ENCODE peak calls at places on chromosomes 11 and 22, in nine cellular contexts. H is left ventricle myocardium superior; R is DMS153; Y is kidney glomerular epithelial cell; L is ACHN; N is CD8-positive, alpha-beta memory T cell; P is WTC11; F is stimulated activated CD4-positive, alpha-beta T cell treated with anti-CD3 and anti-CD28 coated beads, Interleukin-2, amount 100 ng/mL, for 48 hours; W is GOT3. C is an unnamed sample.

GRCh38 chr11:105035262-105035620 is 297 bp upstream of the CASP1 start:
- DNase-seq in R (no peak), P (no peak), Y (no peak), H (no peak), W (no peak), F (no peak), N (no peak), L (no peak), C (no peak)

GRCh38 chr11:93841446-93841845 is 9.0 kb downstream of the VSTM5 start:
- DNase-seq in R (no peak), N (no peak), W (no peak), L (no peak), H (no peak), P (no peak), Y (no peak), F (no peak), C (no peak)

GRCh38 chr11:7020183-7020917 is at the start of the genes NLRP14 and ZNF214:
- DNase-seq in H (peak), W (peak), Y (peak), P (peak), N (no peak), R (peak), L (peak), F (no peak), C (peak)

GRCh38 chr11:68843703-68844312 is 2.1 kb upstream of the CPT1A start:
- DNase-seq in L (no peak), N (peak), H (peak), Y (peak), W (no peak), P (peak), R (peak), F (peak), C (no peak)

GRCh38 chr11:113255096-113255495 is 59.3 kb upstream of the TTC12 start:
- DNase-seq in R (no peak), Y (no peak), N (no peak), W (no peak), H (no peak), L (no peak), P (no peak), F (no peak), C (no peak)

GRCh38 chr11:6627762-6628241 is 8.6 kb upstream of the TPP1 start:
- DNase-seq in P (no peak), F (no peak), R (no peak), N (peak), W (no peak), L (no peak), H (no peak), Y (no peak), C (no peak)

GRCh38 chr22:35355744-35356420 is 25.0 kb upstream of the HMOX1 start:
- DNase-seq in F (no peak), P (no peak), Y (no peak), H (no peak), N (no peak), L (no peak), R (no peak), W (no peak), C (no peak)

GRCh38 chr22:38317995-38318715 is 922 bp upstream of the CSNK1E start:
- DNase-seq in R (peak), N (no peak), L (peak), Y (peak), W (peak), F (no peak), P (no peak), H (peak), C (peak)

GRCh38 chr11:36157151-36157519 is 132.1 kb downstream of the COMMD9 start:
- DNase-seq in L (no peak), N (no peak), F (no peak), H (no peak), Y (no peak), W (no peak), P (no peak), R (no peak), C (no peak)

GRCh38 chr22:49303781-49304461 is 523.8 kb downstream of the BRD1 start:
- DNase-seq in L (no peak), W (no peak), F (no peak), P (no peak), R (no peak), H (no peak), N (no peak), Y (no peak), C (no peak)

GRCh38 chr11:44880511-44880910 is 70.2 kb downstream of the TP53I11 start:
- DNase-seq in Y (no peak), P (no peak), N (no peak), H (no peak), R (no peak), W (no peak), L (no peak), F (no peak), C (no peak)

GRCh38 chr11:109120341-109120740 is 301.6 kb upstream of the C11orf87 start:
- DNase-seq in N (no peak), Y (no peak), R (no peak), W (no peak), L (no peak), H (no peak), P (no peak), F (no peak), C (no peak)

GRCh38 chr22:30295576-30295975 is 6.3 kb upstream of the CASTOR1 start:
- DNase-seq in H (no peak), P (no peak), L (no peak), W (no peak), N (no peak), R (no peak), Y (no peak), F (no peak), C (no peak)

GRCh38 chr11:63489879-63490278 is 1.1 kb downstream of the PLAAT5 start:
- DNase-seq in W (no peak), N (no peak), R (no peak), Y (no peak), L (no peak), H (no peak), F (no peak), P (peak), C (no peak)

GRCh38 chr11:33452806-33453205 is 195.6 kb downstream of the HIPK3 start:
- DNase-seq in F (no peak), L (peak), R (no peak), Y (peak), P (no peak), N (no peak), H (no peak), W (no peak), C (peak)

GRCh38 chr11:114131366-114131963 is 72.0 kb downstream of the ZBTB16 start:
- DNase-seq in W (no peak), R (peak), Y (no peak), N (peak), L (no peak), P (no peak), H (no peak), F (no peak), C (no peak)

GRCh38 chr11:84788220-84788619 is 838.9 kb downstream of the DLG2 start:
- DNase-seq in P (no peak), N (no peak), F (no peak), W (no peak), Y (no peak), L (no peak), H (no peak), R (no peak), C (no peak)

GRCh38 chr22:19066531-19067271 is 55.5 kb downstream of the DGCR2 start:
- DNase-seq in W (no peak), F (no peak), N (no peak), Y (peak), L (peak), R (no peak), H (no peak), P (no peak), C (peak)

GRCh38 chr11:69807416-69807815 is 11.8 kb downstream of the FGF3 start:
- DNase-seq in N (no peak), P (no peak), W (no peak), Y (no peak), H (no peak), L (no peak), F (no peak), R (no peak), C (no peak)

GRCh38 chr11:116334596-116334995 is 438.2 kb downstream of the BUD13 start:
- DNase-seq in P (no peak), F (no peak), R (no peak), N (no peak), L (no peak), H (no peak), Y (no peak), W (no peak), C (no peak)

GRCh38 chr22:19467912-19468311 is 11.1 kb downstream of the UFD1 start:
- DNase-seq in W (no peak), Y (no peak), R (no peak), F (no peak), P (no peak), N (no peak), H (no peak), L (no peak), C (no peak)

GRCh38 chr11:86988351-86988881 is 33.2 kb upstream of the FZD4 start:
- DNase-seq in L (no peak), Y (no peak), H (no peak), F (no peak), W (no peak), R (no peak), P (no peak), N (no peak), C (no peak)

GRCh38 chr22:50136431-50137047 is 34.0 kb upstream of the PANX2 start:
- DNase-seq in W (no peak), L (no peak), H (no peak), Y (peak), R (no peak), P (no peak), F (no peak), N (no peak), C (no peak)

GRCh38 chr11:1224491-1225385 is 1.9 kb downstream of the MUC5B start:
- DNase-seq in Y (no peak), L (no peak), N (no peak), F (no peak), P (peak), R (no peak), W (no peak), H (peak), C (no peak)

GRCh38 chr11:119376197-119376847 is 5.2 kb downstream of the USP2 start:
- DNase-seq in H (peak), W (no peak), P (no peak), F (no peak), N (no peak), Y (no peak), L (no peak), R (peak), C (no peak)

GRCh38 chr22:36486619-36487384 is 5.4 kb upstream of the TXN2 start:
- DNase-seq in W (no peak), F (peak), Y (no peak), N (peak), H (no peak), P (peak), R (no peak), L (peak), C (no peak)

GRCh38 chr11:68412593-68413475 is 47.7 kb upstream of the PPP6R3 start:
- DNase-seq in F (peak), H (peak), L (no peak), P (no peak), N (no peak), Y (no peak), R (no peak), W (no peak), C (no peak)

GRCh38 chr11:119800619-119801018 is 71.6 kb upstream of the NECTIN1 start:
- DNase-seq in L (no peak), Y (no peak), R (no peak), N (no peak), W (no peak), P (no peak), F (no peak), H (no peak), C (no peak)

GRCh38 chr11:111944651-111945051 is 7.5 kb downstream of the DIXDC1 start:
- DNase-seq in R (no peak), P (no peak), F (no peak), W (no peak), H (no peak), N (no peak), Y (peak), L (peak), C (no peak)

C was measured in SW 1271.